ENCODE peak calls at places on chromosomes 16 and 17, in nine cellular contexts. D is neural crest cell, A is brain microvascular endothelial cell, Q is GM20000, C is astrocyte of the spinal cord, Z is Peyer's patch, U is BJ, V is mesothelial cell of epicardium, J is uterus. Y is an unnamed sample.

GRCh38 chr16:55700961-55701360 is 45.2 kb downstream of the SLC6A2 start:
- DNase-seq in D (no peak), A (no peak), Q (no peak), C (no peak), Z (no peak), U (no peak), V (no peak), J (no peak), Y (no peak)

GRCh38 chr17:45719335-45720071 is 64.6 kb upstream of the CRHR1 start:
- DNase-seq in D (no peak), A (peak; percentile 80), Q (no peak), C (peak; percentile 47), Z (no peak), U (peak; percentile 32), V (no peak), J (no peak), Y (peak; percentile 63)

GRCh38 chr17:74444406-74444805 is 12.5 kb downstream of the GPRC5C start:
- DNase-seq in D (peak; percentile 40), A (no peak), Q (no peak), C (no peak), Z (peak; percentile 70), U (no peak), V (no peak), J (peak; percentile 46), Y (no peak)

GRCh38 chr17:13647551-13647950 is 45.8 kb upstream of the HS3ST3A1 start:
- DNase-seq in D (no peak), A (no peak), Q (no peak), C (peak; percentile 12), Z (no peak), U (no peak), V (no peak), J (no peak), Y (no peak)

GRCh38 chr16:64428463-64428862 is 693.4 kb downstream of the CDH11 start:
- DNase-seq in D (no peak), A (peak; percentile 84), Q (no peak), C (peak; percentile 70), Z (no peak), U (no peak), V (no peak), J (no peak), Y (no peak)

GRCh38 chr16:65975049-65975708 is 391.3 kb upstream of the CDH5 start:
- DNase-seq in D (no peak), A (peak; percentile 57), Q (no peak), C (peak; percentile 56), Z (no peak), U (no peak), V (no peak), J (no peak), Y (no peak)

GRCh38 chr17:77772461-77772897 is 186.0 kb upstream of the TNRC6C start:
- DNase-seq in D (peak; percentile 55), A (peak; percentile 58), Q (peak; percentile 87), C (peak; percentile 47), Z (peak; percentile 81), U (no peak), V (no peak), J (peak; percentile 30), Y (no peak)

GRCh38 chr17:13346996-13347762 is 254.6 kb downstream of the HS3ST3A1 start:
- DNase-seq in D (no peak), A (peak; percentile 97), Q (no peak), C (peak; percentile 98), Z (no peak), U (peak; percentile 82), V (no peak), J (no peak), Y (no peak)

GRCh38 chr17:75840779-75841123 is 3.5 kb downstream of the UNC13D start:
- DNase-seq in D (no peak), A (no peak), Q (no peak), C (no peak), Z (no peak), U (no peak), V (no peak), J (no peak), Y (no peak)
- TF ChIP-seq CTCF in D (no peak), A (no peak), Q (no peak), C (no peak), Z (no peak), U (no peak), V (no peak), J (no peak), Y (no peak)

GRCh38 chr16:22673463-22673862 is 140.5 kb upstream of the HS3ST2 start:
- DNase-seq in D (no peak), A (no peak), Q (no peak), C (no peak), Z (no peak), U (no peak), V (no peak), J (no peak), Y (no peak)

GRCh38 chr16:22670044-22670536 is 143.9 kb upstream of the HS3ST2 start:
- DNase-seq in D (no peak), A (no peak), Q (no peak), C (no peak), Z (no peak), U (no peak), V (no peak), J (no peak), Y (no peak)

GRCh38 chr16:22670551-22670970 is 143.4 kb upstream of the HS3ST2 start:
- DNase-seq in D (peak; percentile 25), A (no peak), Q (peak; percentile 76), C (no peak), Z (no peak), U (no peak), V (no peak), J (no peak), Y (no peak)

GRCh38 chr16:22672830-22673210 is 141.1 kb upstream of the HS3ST2 start:
- DNase-seq in D (no peak), A (no peak), Q (no peak), C (no peak), Z (no peak), U (no peak), V (no peak), J (no peak), Y (no peak)

DNA sequence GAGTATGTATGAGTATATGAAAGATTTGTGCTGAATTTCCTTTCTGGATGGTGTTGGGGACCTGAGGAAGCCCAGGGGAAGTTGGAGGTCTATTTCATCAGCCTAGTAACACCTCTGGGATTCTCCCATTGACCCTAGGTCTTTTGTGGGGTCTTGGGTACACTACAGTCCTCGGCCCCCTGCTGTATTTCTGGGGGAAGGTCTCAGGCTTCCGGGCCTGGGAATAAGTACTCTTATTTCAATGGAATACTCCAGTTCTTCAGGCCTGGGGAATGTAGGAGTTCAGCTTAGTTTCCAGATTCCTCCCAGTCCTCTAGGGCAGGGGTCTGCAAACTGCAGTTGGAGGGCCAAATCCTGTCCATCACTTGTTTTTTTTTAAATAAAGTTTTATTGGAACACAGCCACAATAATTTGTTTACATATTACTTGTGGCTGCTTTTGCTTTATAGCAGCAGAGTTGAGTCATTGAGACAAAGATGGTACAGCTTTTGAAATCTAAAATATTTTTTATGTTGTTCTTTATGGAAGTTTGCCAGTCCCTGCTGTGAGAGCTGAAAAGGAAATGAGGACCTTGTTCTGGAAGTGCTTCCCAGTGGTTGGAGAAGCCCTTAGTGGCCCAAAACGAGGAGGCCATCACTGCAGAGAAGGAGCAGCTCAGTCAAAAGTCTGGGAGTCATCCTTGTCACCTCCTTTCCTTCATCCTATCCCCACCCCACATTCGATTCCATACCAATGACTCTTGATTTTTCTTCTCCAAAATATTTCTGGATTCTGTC is 142.5 kb upstream of the HS3ST2 start:
- DNase-seq in D (no peak), A (no peak), Q (no peak), C (peak; percentile 27), Z (no peak), U (no peak), V (no peak), J (no peak), Y (no peak)
- TF ChIP-seq CTCF in D (no peak), A (peak; percentile 12), Q (no peak), C (no peak), Z (no peak), U (no peak), V (no peak), J (no peak), Y (no peak)

DNA sequence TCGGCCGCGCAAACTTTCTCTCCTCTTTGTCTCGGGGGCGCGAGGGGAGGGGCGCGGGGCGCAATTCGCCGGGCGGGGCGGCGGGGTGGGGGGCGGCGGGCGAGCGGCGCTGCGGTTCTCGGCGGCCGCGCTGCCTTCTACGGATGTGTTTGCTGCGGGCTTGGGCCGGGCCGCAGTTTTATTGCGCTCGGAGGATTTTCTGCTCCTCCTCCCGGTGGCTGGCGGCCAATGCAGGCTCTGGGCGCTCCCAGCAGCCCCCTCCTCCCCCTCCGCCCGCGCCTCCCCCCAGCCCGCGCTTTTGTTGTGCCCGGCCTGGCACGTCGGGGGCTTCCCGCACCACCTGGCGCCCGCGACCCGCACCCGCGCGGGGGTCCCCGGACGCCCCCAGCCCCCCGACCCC is at the start of gene TIMP2:
- DNase-seq in D (peak; percentile 81), A (peak; percentile 75), Q (peak; percentile 89), C (peak; percentile 83), Z (peak; percentile 91), U (peak; percentile 30), V (peak; percentile 83), J (peak; percentile 93), Y (peak; percentile 86)
- TF ChIP-seq CTCF in D (peak; percentile 61), A (peak; percentile 26), Q (no peak), C (peak; percentile 13), Z (peak; percentile 39), U (peak; percentile 17), V (peak; percentile 44), J (no peak), Y (peak; percentile 20)

GRCh38 chr17:8189041-8189710 is 804 bp downstream of the BORCS6 start:
- DNase-seq in D (no peak), A (peak; percentile 5), Q (no peak), C (no peak), Z (peak; percentile 72), U (no peak), V (no peak), J (no peak), Y (no peak)

GRCh38 chr17:8186787-8187516 is 3.0 kb downstream of the BORCS6 start:
- DNase-seq in D (peak; percentile 99), A (peak; percentile 95), Q (peak; percentile 74), C (peak; percentile 95), Z (peak; percentile 97), U (peak; percentile 79), V (peak; percentile 84), J (peak; percentile 94), Y (peak; percentile 90)

GRCh38 chr17:8188408-8188839 is 1.6 kb downstream of the BORCS6 start:
- DNase-seq in D (no peak), A (no peak), Q (no peak), C (no peak), Z (no peak), U (no peak), V (no peak), J (no peak), Y (no peak)

GRCh38 chr17:8186446-8186786 is 3.6 kb downstream of the BORCS6 start:
- DNase-seq in D (no peak), A (no peak), Q (no peak), C (no peak), Z (no peak), U (no peak), V (no peak), J (no peak), Y (no peak)

DNA sequence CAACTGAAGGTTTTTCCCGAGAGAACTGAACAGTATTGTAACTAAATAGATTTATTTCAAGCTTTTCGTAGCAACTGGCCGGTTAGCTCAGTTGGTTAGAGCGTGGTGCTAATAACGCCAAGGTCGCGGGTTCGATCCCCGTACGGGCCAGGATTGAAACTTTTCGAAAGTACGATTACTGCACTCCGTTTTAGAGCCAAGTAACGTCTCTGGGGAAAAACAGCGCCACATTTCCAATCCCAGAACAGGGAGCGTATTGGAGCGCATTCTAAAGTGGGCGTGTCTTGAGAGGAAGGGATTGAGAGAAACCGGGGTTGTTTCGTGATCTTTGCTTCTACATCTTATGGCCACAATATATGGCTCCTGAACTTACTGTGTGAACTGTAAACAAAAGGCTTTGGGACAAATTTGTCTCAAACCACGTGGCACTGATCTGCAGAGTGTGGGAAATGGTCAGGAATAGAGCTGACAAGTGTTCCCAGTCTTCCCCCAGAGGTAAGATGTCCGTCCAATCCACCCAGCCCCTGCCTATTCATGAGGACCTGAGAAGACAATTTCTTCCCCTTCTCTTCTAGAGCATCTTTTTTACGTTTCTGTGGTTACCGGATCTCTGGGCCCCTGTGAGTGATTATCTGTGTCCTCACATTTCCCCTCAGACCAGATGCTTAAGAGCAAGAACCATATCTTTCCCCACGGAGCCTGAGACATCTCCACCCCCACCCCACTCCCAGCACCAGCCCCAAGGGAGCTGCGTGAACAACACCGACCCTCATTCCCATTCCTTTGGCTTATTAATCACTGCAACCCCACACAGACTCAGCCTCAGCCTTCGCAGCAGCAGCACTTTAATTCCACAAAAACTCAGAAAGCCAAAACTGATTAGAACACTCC is 2.2 kb downstream of the BORCS6 start:
- DNase-seq in D (peak; percentile 93), A (peak; percentile 98), Q (peak; percentile 76), C (peak; percentile 99), Z (peak; percentile 94), U (peak; percentile 95), V (peak; percentile 80), J (peak; percentile 96), Y (peak; percentile 84)
- TF ChIP-seq CTCF in D (no peak), A (peak; percentile 16), Q (no peak), C (no peak), Z (no peak), U (no peak), V (no peak), J (no peak), Y (no peak)

Y was measured in dorsolateral prefrontal cortex.